ENCODE peak calls at places on chromosomes 16 and 17, in seven cellular contexts. A, F, O, E, Y, Z and P are unnamed samples.
A peak's percentile ranks its signal among the peaks of the same experiment; 100 is the strongest.

GRCh38 chr16:31260136-31260931 is 559 bp downstream of the ITGAM start:
- DNase-seq in A (no peak), F (no peak), O (no peak), E (no peak), Y (no peak), Z (no peak), P (no peak)

GRCh38 chr16:71367243-71367976 is 8.9 kb downstream of the CALB2 start:
- DNase-seq in A (peak; percentile 17), F (no peak), O (no peak), E (peak; percentile 45), Y (peak; percentile 77), Z (peak; percentile 91), P (peak; percentile 27)

GRCh38 chr17:32958418-32958817 is 30.5 kb downstream of the TMEM98 start:
- DNase-seq in A (no peak), F (no peak), O (no peak), E (no peak), Y (peak; percentile 54), Z (no peak), P (no peak)

GRCh38 chr16:17467923-17468540 is 2.7 kb downstream of the XYLT1 start:
- DNase-seq in A (no peak), F (no peak), O (peak; percentile 67), E (peak; percentile 68), Y (peak; percentile 34), Z (peak; percentile 61), P (no peak)

GRCh38 chr17:82632461-82632860 is 15.8 kb downstream of the WDR45B start:
- DNase-seq in A (no peak), F (no peak), O (no peak), E (no peak), Y (no peak), Z (no peak), P (no peak)

GRCh38 chr16:52953215-52953614 is 99.5 kb downstream of the CHD9NB start:
- DNase-seq in A (no peak), F (no peak), O (no peak), E (no peak), Y (no peak), Z (no peak), P (no peak)

GRCh38 chr16:70737377-70738082 is 51.7 kb upstream of the MTSS2 start:
- DNase-seq in A (no peak), F (no peak), O (peak; percentile 54), E (no peak), Y (no peak), Z (no peak), P (no peak)

GRCh38 chr16:89202422-89203215 is 2.3 kb upstream of the SLC22A31 start:
- DNase-seq in A (no peak), F (no peak), O (no peak), E (no peak), Y (no peak), Z (peak; percentile 5), P (no peak)

GRCh38 chr17:70584255-70584654 is 414.9 kb downstream of the KCNJ2 start:
- DNase-seq in A (no peak), F (no peak), O (no peak), E (no peak), Y (no peak), Z (no peak), P (no peak)

GRCh38 chr17:20611314-20611713 is 31.8 kb downstream of the CDRT15L2 start:
- DNase-seq in A (no peak), F (no peak), O (no peak), E (no peak), Y (no peak), Z (peak; percentile 28), P (no peak)

GRCh38 chr16:79839851-79840321 is 239.3 kb upstream of the MAF start:
- DNase-seq in A (no peak), F (no peak), O (no peak), E (no peak), Y (no peak), Z (no peak), P (no peak)

GRCh38 chr16:19757762-19758595 is 39.9 kb downstream of the IQCK start:
- DNase-seq in A (peak; percentile 59), F (no peak), O (peak; percentile 20), E (no peak), Y (no peak), Z (no peak), P (no peak)

GRCh38 chr17:36901506-36901905 is 35.8 kb upstream of the LHX1 start:
- DNase-seq in A (peak; percentile 73), F (no peak), O (no peak), E (no peak), Y (no peak), Z (peak; percentile 55), P (no peak)

GRCh38 chr16:88393034-88393433 is 10.3 kb downstream of the ZNF469 start:
- DNase-seq in A (no peak), F (no peak), O (peak; percentile 63), E (no peak), Y (no peak), Z (no peak), P (no peak)

GRCh38 chr17:74678541-74678940 is 34.2 kb downstream of the CD300LF start:
- DNase-seq in A (no peak), F (no peak), O (no peak), E (no peak), Y (no peak), Z (no peak), P (no peak)

GRCh38 chr17:48925991-48926342 is 17.8 kb downstream of the UBE2Z start:
- DNase-seq in A (no peak), F (no peak), O (no peak), E (no peak), Y (no peak), Z (no peak), P (no peak)

GRCh38 chr16:1100084-1100800 is 4.2 kb upstream of the C1QTNF8 start:
- DNase-seq in A (no peak), F (no peak), O (no peak), E (no peak), Y (no peak), Z (no peak), P (no peak)

GRCh38 chr17:60630352-60630751 is 30.4 kb downstream of the PPM1D start:
- DNase-seq in A (no peak), F (no peak), O (no peak), E (no peak), Y (no peak), Z (no peak), P (no peak)

GRCh38 chr17:43860927-43861622 is 14.1 kb downstream of the CD300LG start:
- DNase-seq in A (no peak), F (no peak), O (peak; percentile 34), E (no peak), Y (no peak), Z (no peak), P (no peak)

GRCh38 chr16:66587881-66588600 is 8.8 kb downstream of the CMTM2 start:
- DNase-seq in A (no peak), F (no peak), O (no peak), E (no peak), Y (no peak), Z (no peak), P (no peak)

GRCh38 chr16:78007121-78007520 is 15.2 kb upstream of the CLEC3A start:
- DNase-seq in A (no peak), F (no peak), O (no peak), E (no peak), Y (no peak), Z (no peak), P (no peak)

GRCh38 chr17:19482571-19482970 is 51.1 kb upstream of the SLC47A1 start:
- DNase-seq in A (peak; percentile 80), F (no peak), O (no peak), E (no peak), Y (no peak), Z (no peak), P (no peak)

GRCh38 chr16:4159726-4160125 is 43.5 kb upstream of the ADCY9 start:
- DNase-seq in A (no peak), F (no peak), O (no peak), E (no peak), Y (no peak), Z (no peak), P (no peak)